ENCODE peak calls at places on chromosomes 13 and 19, in five cellular contexts. One of them, this sample, is unnamed.

GRCh38 chr13:27704681-27705080 is 83.0 kb downstream of the POLR1D start:
- DNase-seq in stimulated activated CD4-positive, alpha-beta T cell treated with anti-CD3 and anti-CD28 coated beads, Interleukin-1b, Interleukin-23, amount 100 ng/mL, for 24 hours: no peak
- DNase-seq in DMS153: no peak
- DNase-seq in lung: no peak
- DNase-seq in mesothelial cell of epicardium: no peak
- DNase-seq in this sample: no peak

GRCh38 chr13:37313383-37313782 is 207.9 kb upstream of the CSNK1A1L start:
- DNase-seq in stimulated activated CD4-positive, alpha-beta T cell treated with anti-CD3 and anti-CD28 coated beads, Interleukin-1b, Interleukin-23, amount 100 ng/mL, for 24 hours: no peak
- DNase-seq in lung: no peak
- DNase-seq in mesothelial cell of epicardium: no peak
- DNase-seq in DMS153: no peak
- DNase-seq in this sample: no peak

GRCh38 chr13:21033224-21033855 is 28.0 kb downstream of the LATS2 start:
- DNase-seq in stimulated activated CD4-positive, alpha-beta T cell treated with anti-CD3 and anti-CD28 coated beads, Interleukin-1b, Interleukin-23, amount 100 ng/mL, for 24 hours: no peak
- DNase-seq in mesothelial cell of epicardium: no peak
- DNase-seq in lung: peak
- DNase-seq in DMS153: no peak
- DNase-seq in this sample: peak

GRCh38 chr19:4415352-4415751 is 12.9 kb downstream of the CHAF1A start:
- DNase-seq in mesothelial cell of epicardium: no peak
- DNase-seq in stimulated activated CD4-positive, alpha-beta T cell treated with anti-CD3 and anti-CD28 coated beads, Interleukin-1b, Interleukin-23, amount 100 ng/mL, for 24 hours: no peak
- DNase-seq in lung: no peak
- DNase-seq in DMS153: no peak
- DNase-seq in this sample: no peak

GRCh38 chr19:4524808-4525562 is 6.7 kb upstream of the PLIN4 start:
- DNase-seq in stimulated activated CD4-positive, alpha-beta T cell treated with anti-CD3 and anti-CD28 coated beads, Interleukin-1b, Interleukin-23, amount 100 ng/mL, for 24 hours: peak
- DNase-seq in mesothelial cell of epicardium: no peak
- DNase-seq in DMS153: peak
- DNase-seq in lung: peak
- DNase-seq in this sample: no peak

GRCh38 chr13:27826379-27827353 is 34.4 kb downstream of the GSX1 start:
- DNase-seq in lung: peak
- DNase-seq in mesothelial cell of epicardium: peak
- DNase-seq in DMS153: peak
- DNase-seq in stimulated activated CD4-positive, alpha-beta T cell treated with anti-CD3 and anti-CD28 coated beads, Interleukin-1b, Interleukin-23, amount 100 ng/mL, for 24 hours: peak
- DNase-seq in this sample: peak

GRCh38 chr13:45799451-45799850 is 52.1 kb downstream of the SIAH3 start:
- DNase-seq in stimulated activated CD4-positive, alpha-beta T cell treated with anti-CD3 and anti-CD28 coated beads, Interleukin-1b, Interleukin-23, amount 100 ng/mL, for 24 hours: no peak
- DNase-seq in lung: no peak
- DNase-seq in mesothelial cell of epicardium: no peak
- DNase-seq in DMS153: no peak
- DNase-seq in this sample: no peak

GRCh38 chr13:50209646-50210045 is 194.4 kb downstream of the KCNRG start:
- DNase-seq in stimulated activated CD4-positive, alpha-beta T cell treated with anti-CD3 and anti-CD28 coated beads, Interleukin-1b, Interleukin-23, amount 100 ng/mL, for 24 hours: no peak
- DNase-seq in lung: no peak
- DNase-seq in mesothelial cell of epicardium: no peak
- DNase-seq in DMS153: no peak
- DNase-seq in this sample: no peak

GRCh38 chr13:48873598-48873997 is 102.1 kb upstream of the FNDC3A start:
- DNase-seq in lung: no peak
- DNase-seq in stimulated activated CD4-positive, alpha-beta T cell treated with anti-CD3 and anti-CD28 coated beads, Interleukin-1b, Interleukin-23, amount 100 ng/mL, for 24 hours: no peak
- DNase-seq in DMS153: no peak
- DNase-seq in mesothelial cell of epicardium: no peak
- DNase-seq in this sample: no peak

GRCh38 chr19:16115309-16116039 is 3.8 kb downstream of the RAB8A start:
- DNase-seq in stimulated activated CD4-positive, alpha-beta T cell treated with anti-CD3 and anti-CD28 coated beads, Interleukin-1b, Interleukin-23, amount 100 ng/mL, for 24 hours: no peak
- DNase-seq in mesothelial cell of epicardium: no peak
- DNase-seq in DMS153: no peak
- DNase-seq in lung: no peak
- DNase-seq in this sample: no peak

GRCh38 chr13:98761126-98761978 is 8.9 kb upstream of the SLC15A1 start:
- DNase-seq in lung: no peak
- DNase-seq in DMS153: no peak
- DNase-seq in mesothelial cell of epicardium: no peak
- DNase-seq in stimulated activated CD4-positive, alpha-beta T cell treated with anti-CD3 and anti-CD28 coated beads, Interleukin-1b, Interleukin-23, amount 100 ng/mL, for 24 hours: no peak
- DNase-seq in this sample: no peak

GRCh38 chr19:6482343-6482686 is 728 bp upstream of the DENND1C start:
- DNase-seq in lung: no peak
- DNase-seq in mesothelial cell of epicardium: no peak
- DNase-seq in DMS153: no peak
- DNase-seq in stimulated activated CD4-positive, alpha-beta T cell treated with anti-CD3 and anti-CD28 coated beads, Interleukin-1b, Interleukin-23, amount 100 ng/mL, for 24 hours: no peak
- DNase-seq in this sample: no peak

GRCh38 chr19:58544591-58545285 is 874 bp downstream of the TRIM28 start:
- DNase-seq in stimulated activated CD4-positive, alpha-beta T cell treated with anti-CD3 and anti-CD28 coated beads, Interleukin-1b, Interleukin-23, amount 100 ng/mL, for 24 hours: peak
- DNase-seq in DMS153: no peak
- DNase-seq in lung: no peak
- DNase-seq in mesothelial cell of epicardium: peak
- DNase-seq in this sample: no peak

GRCh38 chr13:110557610-110558305 is 3.8 kb downstream of the RAB20 start:
- DNase-seq in lung: peak
- DNase-seq in mesothelial cell of epicardium: no peak
- DNase-seq in DMS153: peak
- DNase-seq in stimulated activated CD4-positive, alpha-beta T cell treated with anti-CD3 and anti-CD28 coated beads, Interleukin-1b, Interleukin-23, amount 100 ng/mL, for 24 hours: no peak
- DNase-seq in this sample: no peak

GRCh38 chr13:97185291-97185690 is 36.8 kb upstream of the MBNL2 start:
- DNase-seq in stimulated activated CD4-positive, alpha-beta T cell treated with anti-CD3 and anti-CD28 coated beads, Interleukin-1b, Interleukin-23, amount 100 ng/mL, for 24 hours: no peak
- DNase-seq in mesothelial cell of epicardium: no peak
- DNase-seq in lung: no peak
- DNase-seq in DMS153: no peak
- DNase-seq in this sample: no peak

GRCh38 chr13:37598572-37598971 is at the start of gene POSTN:
- DNase-seq in DMS153: no peak
- DNase-seq in stimulated activated CD4-positive, alpha-beta T cell treated with anti-CD3 and anti-CD28 coated beads, Interleukin-1b, Interleukin-23, amount 100 ng/mL, for 24 hours: no peak
- DNase-seq in mesothelial cell of epicardium: no peak
- DNase-seq in lung: no peak
- DNase-seq in this sample: no peak

This sample was measured in breast epithelium.